ENCODE peak calls at places on chromosome 7, in nine cellular contexts. N, S, C, M, I, D, U, J and W are unnamed samples.

GRCh38 chr7:1232623-1233327 is at the start of gene UNCX:
- DNase-seq in D (no peak), S (no peak), I (no peak), C (no peak), U (no peak), N (no peak), M (peak; percentile 90), J (no peak), W (peak; percentile 78)

GRCh38 chr7:143345428-143345900 is 17.0 kb downstream of the FAM131B start:
- DNase-seq in M (peak; percentile 95), S (peak; percentile 62), I (no peak), C (peak; percentile 62), J (peak; percentile 32), U (no peak), N (no peak), D (no peak), W (peak; percentile 26)

GRCh38 chr7:116521046-116521664 is 3.7 kb upstream of the CAV1 start:
- DNase-seq in N (peak; percentile 85), D (no peak), I (no peak), S (no peak), U (no peak), C (no peak), M (no peak), J (peak; percentile 50), W (no peak)

GRCh38 chr7:49643321-49643720 is 130.1 kb upstream of the VWC2 start:
- DNase-seq in M (no peak), C (no peak), I (no peak), N (no peak), J (no peak), U (no peak), D (no peak), S (no peak), W (no peak)

GRCh38 chr7:55101359-55101758 is 82.5 kb downstream of the EGFR start:
- DNase-seq in M (no peak), N (no peak), U (no peak), C (no peak), J (no peak), I (no peak), S (no peak), D (no peak), W (no peak)

GRCh38 chr7:11128500-11128899 is 154.8 kb downstream of the PHF14 start:
- DNase-seq in D (no peak), N (no peak), J (no peak), S (no peak), U (peak; percentile 15), C (no peak), M (peak; percentile 57), I (no peak), W (no peak)

GRCh38 chr7:71787513-71787912 is 624.6 kb downstream of the CALN1 start:
- DNase-seq in I (no peak), D (no peak), C (no peak), U (peak; percentile 7), M (peak; percentile 66), N (no peak), S (no peak), J (no peak), W (peak; percentile 4)

GRCh38 chr7:151818674-151819519 is 58.0 kb downstream of the PRKAG2 start:
- DNase-seq in C (no peak), D (no peak), S (peak; percentile 34), M (peak; percentile 22), N (no peak), I (no peak), J (no peak), U (peak; percentile 37), W (no peak)

GRCh38 chr7:11486271-11486670 is 345.7 kb downstream of the THSD7A start:
- DNase-seq in U (peak; percentile 9), C (no peak), D (no peak), M (no peak), N (no peak), I (no peak), J (no peak), S (no peak), W (peak; percentile 26)

GRCh38 chr7:92614586-92615237 is 24.5 kb upstream of the FAM133B start:
- DNase-seq in I (no peak), S (no peak), D (no peak), C (no peak), N (no peak), U (peak; percentile 95), J (peak; percentile 54), M (no peak), W (peak; percentile 27)

GRCh38 chr7:84247591-84247990 is 53.0 kb upstream of the SEMA3A start:
- DNase-seq in U (no peak), J (peak; percentile 91), N (no peak), M (no peak), S (no peak), C (no peak), I (no peak), D (no peak), W (no peak)

GRCh38 chr7:108211382-108212201 is 81.4 kb upstream of the LAMB4 start:
- DNase-seq in I (no peak), S (no peak), U (peak; percentile 59), M (peak; percentile 32), J (peak; percentile 59), D (no peak), C (no peak), N (no peak), W (peak; percentile 59)
- H3K27ac ChIP-seq in I (no peak overlapping the region), S (no peak overlapping the region), U (peak overlapping the region; percentile 10), M (no peak overlapping the region), J (no peak overlapping the region), D (no peak overlapping the region), C (no peak overlapping the region), N (peak overlapping the region; percentile 62), W (peak overlapping the region; percentile 55)

GRCh38 chr7:138579671-138580070 is 119.6 kb downstream of the TRIM24 start:
- DNase-seq in S (no peak), N (no peak), I (no peak), C (no peak), M (no peak), U (no peak), J (no peak), D (no peak), W (no peak)
- H3K36me3 ChIP-seq in S (peaks cover 85% of the 10 kb centered on the region), N (peaks cover 4% of the 10 kb centered on the region), I (peaks cover 37% of the 10 kb centered on the region), C (peaks cover 10% of the 10 kb centered on the region), M (peaks cover 89% of the 10 kb centered on the region), U (peaks cover 56% of the 10 kb centered on the region), J (peaks cover 4% of the 10 kb centered on the region), D (peaks cover 28% of the 10 kb centered on the region), W (peaks cover 52% of the 10 kb centered on the region)

GRCh38 chr7:155880721-155881120 is 68.5 kb upstream of the SHH start:
- DNase-seq in N (no peak), C (no peak), J (no peak), D (no peak), S (peak; percentile 7), M (no peak), U (no peak), I (peak; percentile 22), W (no peak)
- H3K27ac ChIP-seq in N (no peak overlapping the region), C (no peak overlapping the region), J (no peak overlapping the region), D (no peak overlapping the region), S (no peak overlapping the region), M (no peak overlapping the region), U (no peak overlapping the region), I (no peak overlapping the region), W (no peak overlapping the region)

GRCh38 chr7:2360791-2361190 is 6.2 kb downstream of the EIF3B start:
- DNase-seq in C (no peak), U (no peak), S (no peak), N (no peak), J (peak; percentile 48), I (no peak), D (no peak), M (no peak), W (no peak)
- H3K36me3 ChIP-seq in C (peaks cover 26% of the 10 kb centered on the region), U (peaks cover 88% of the 10 kb centered on the region), S (peaks cover 93% of the 10 kb centered on the region), N (peaks cover 54% of the 10 kb centered on the region), J (peaks cover 46% of the 10 kb centered on the region), I (peaks cover 89% of the 10 kb centered on the region), D (peaks cover 49% of the 10 kb centered on the region), M (peaks cover 94% of the 10 kb centered on the region), W (peaks cover 85% of the 10 kb centered on the region)